ENCODE peak calls at places on chromosomes 1 and 21, in five cellular contexts. C, Y, V, U and B are unnamed samples.
A peak's percentile ranks its signal among the peaks of the same experiment; 100 is the strongest.

GRCh38 chr1:19124273-19124672 is 85.8 kb downstream of the UBR4 start:
- DNase-seq in C (no peak), Y (no peak), V (no peak), U (no peak), B (no peak)

GRCh38 chr1:176880954-176881595 is 283.4 kb downstream of the ASTN1 start:
- DNase-seq in C (peak; percentile 88), Y (peak; percentile 62), V (peak; percentile 85), U (peak; percentile 81), B (peak; percentile 72)

GRCh38 chr21:24840287-24840686 is 767.0 kb downstream of the MRPL39 start:
- DNase-seq in C (no peak), Y (no peak), V (no peak), U (peak; percentile 66), B (no peak)

GRCh38 chr21:44727321-44727720 is 15.9 kb upstream of the TSPEAR start:
- DNase-seq in C (no peak), Y (no peak), V (no peak), U (no peak), B (no peak)

GRCh38 chr1:243786546-243786945 is 63.5 kb downstream of the AKT3 start:
- DNase-seq in C (no peak), Y (no peak), V (no peak), U (no peak), B (peak; percentile 72)

GRCh38 chr1:182237329-182237728 is 154.3 kb downstream of the GLUL start:
- DNase-seq in C (no peak), Y (no peak), V (no peak), U (no peak), B (no peak)

GRCh38 chr1:158212315-158212714 is 31.6 kb downstream of the CD1D start:
- DNase-seq in C (peak; percentile 28), Y (no peak), V (no peak), U (peak; percentile 93), B (no peak)

GRCh38 chr1:173164686-173165085 is 42.4 kb downstream of the TNFSF4 start:
- DNase-seq in C (peak; percentile 10), Y (no peak), V (peak; percentile 2), U (no peak), B (no peak)

GRCh38 chr1:114156538-114157274 is 3.0 kb upstream of the SYT6 start:
- DNase-seq in C (peak; percentile 46), Y (no peak), V (no peak), U (no peak), B (no peak)

GRCh38 chr1:1616045-1616821 is 933 bp downstream of the MIB2 start:
- DNase-seq in C (no peak), Y (peak; percentile 37), V (no peak), U (peak; percentile 27), B (peak; percentile 26)

GRCh38 chr1:75342799-75343198 is 208.6 kb downstream of the LHX8 start:
- DNase-seq in C (no peak), Y (no peak), V (no peak), U (no peak), B (no peak)

GRCh38 chr1:93483200-93483599 is 35.3 kb downstream of the FNBP1L start:
- DNase-seq in C (no peak), Y (no peak), V (no peak), U (no peak), B (no peak)

GRCh38 chr1:60850084-60850483 is 232.3 kb upstream of the NFIA start:
- DNase-seq in C (no peak), Y (no peak), V (no peak), U (no peak), B (no peak)

GRCh38 chr1:1894354-1895049 is 3.6 kb upstream of the GNB1 start:
- DNase-seq in C (no peak), Y (no peak), V (no peak), U (no peak), B (no peak)

GRCh38 chr1:75522389-75522788 is 88.5 kb downstream of the SLC44A5 start:
- DNase-seq in C (peak; percentile 78), Y (no peak), V (no peak), U (no peak), B (peak; percentile 76)

GRCh38 chr1:9657521-9658032 is 6.0 kb downstream of the PIK3CD start:
- DNase-seq in C (no peak), Y (no peak), V (no peak), U (no peak), B (no peak)

GRCh38 chr1:28258628-28259251 is 578 bp upstream of the SESN2 start:
- DNase-seq in C (no peak), Y (no peak), V (no peak), U (no peak), B (no peak)

GRCh38 chr1:21217812-21218596 is 41.3 kb upstream of the EIF4G3 start:
- DNase-seq in C (peak; percentile 79), Y (peak; percentile 21), V (no peak), U (peak; percentile 93), B (peak; percentile 50)

GRCh38 chr1:31585736-31586365 is 9.5 kb downstream of the TINAGL1 start:
- DNase-seq in C (no peak), Y (no peak), V (no peak), U (no peak), B (no peak)
- H3K18ac ChIP-seq in C (no peak overlapping the region), Y (no peak overlapping the region), V (peak overlapping the region; percentile 19), U (no peak overlapping the region), B (no peak overlapping the region)

GRCh38 chr1:47561523-47562007 is 123.7 kb downstream of the FOXD2 start:
- DNase-seq in C (peak; percentile 78), Y (no peak), V (no peak), U (no peak), B (peak; percentile 44)
- H3K18ac ChIP-seq in C (no peak overlapping the region), Y (no peak overlapping the region), V (no peak overlapping the region), U (no peak overlapping the region), B (no peak overlapping the region)

GRCh38 chr1:55833452-55834160 is 618.4 kb upstream of the USP24 start:
- DNase-seq in C (no peak), Y (peak; percentile 92), V (no peak), U (no peak), B (peak; percentile 38)

GRCh38 chr1:55831759-55832158 is 616.6 kb upstream of the USP24 start:
- DNase-seq in C (no peak), Y (no peak), V (no peak), U (no peak), B (no peak)

GRCh38 chr1:55839626-55840025 is 624.5 kb upstream of the USP24 start:
- DNase-seq in C (no peak), Y (no peak), V (no peak), U (no peak), B (no peak)

GRCh38 chr1:55839221-55839620 is 624.1 kb upstream of the USP24 start:
- DNase-seq in C (no peak), Y (no peak), V (no peak), U (no peak), B (no peak)

DNA sequence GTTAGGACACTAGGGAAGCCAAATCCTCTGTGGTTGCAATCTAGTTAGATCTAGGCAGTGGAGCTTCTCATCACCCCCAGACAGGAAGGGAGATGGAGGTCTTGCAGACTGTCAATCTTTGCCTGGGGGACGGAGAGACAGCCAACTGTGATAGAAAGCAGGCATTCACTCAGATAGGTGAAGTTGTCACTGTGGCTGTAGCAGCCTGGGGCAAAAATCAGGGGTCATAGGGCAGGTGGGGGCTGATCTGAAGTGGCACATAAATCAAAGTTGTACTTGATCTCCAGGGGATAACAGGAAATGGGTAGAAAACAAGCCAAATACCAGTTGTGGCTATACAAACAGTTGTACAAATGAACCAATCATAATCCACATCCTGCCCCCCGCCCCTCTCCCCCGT is 620.9 kb upstream of the USP24 start:
- DNase-seq in C (no peak), Y (no peak), V (no peak), U (no peak), B (no peak)
- H3K18ac ChIP-seq in C (no peak overlapping the region), Y (peak overlapping the region; percentile 87), V (no peak overlapping the region), U (no peak overlapping the region), B (no peak overlapping the region)

GRCh38 chr1:203465146-203465798 is 10.3 kb upstream of the PRELP start:
- DNase-seq in C (no peak), Y (no peak), V (no peak), U (no peak), B (no peak)
- H3K18ac ChIP-seq in C (no peak overlapping the region), Y (no peak overlapping the region), V (peak overlapping the region; percentile 94), U (no peak overlapping the region), B (no peak overlapping the region)

DNA sequence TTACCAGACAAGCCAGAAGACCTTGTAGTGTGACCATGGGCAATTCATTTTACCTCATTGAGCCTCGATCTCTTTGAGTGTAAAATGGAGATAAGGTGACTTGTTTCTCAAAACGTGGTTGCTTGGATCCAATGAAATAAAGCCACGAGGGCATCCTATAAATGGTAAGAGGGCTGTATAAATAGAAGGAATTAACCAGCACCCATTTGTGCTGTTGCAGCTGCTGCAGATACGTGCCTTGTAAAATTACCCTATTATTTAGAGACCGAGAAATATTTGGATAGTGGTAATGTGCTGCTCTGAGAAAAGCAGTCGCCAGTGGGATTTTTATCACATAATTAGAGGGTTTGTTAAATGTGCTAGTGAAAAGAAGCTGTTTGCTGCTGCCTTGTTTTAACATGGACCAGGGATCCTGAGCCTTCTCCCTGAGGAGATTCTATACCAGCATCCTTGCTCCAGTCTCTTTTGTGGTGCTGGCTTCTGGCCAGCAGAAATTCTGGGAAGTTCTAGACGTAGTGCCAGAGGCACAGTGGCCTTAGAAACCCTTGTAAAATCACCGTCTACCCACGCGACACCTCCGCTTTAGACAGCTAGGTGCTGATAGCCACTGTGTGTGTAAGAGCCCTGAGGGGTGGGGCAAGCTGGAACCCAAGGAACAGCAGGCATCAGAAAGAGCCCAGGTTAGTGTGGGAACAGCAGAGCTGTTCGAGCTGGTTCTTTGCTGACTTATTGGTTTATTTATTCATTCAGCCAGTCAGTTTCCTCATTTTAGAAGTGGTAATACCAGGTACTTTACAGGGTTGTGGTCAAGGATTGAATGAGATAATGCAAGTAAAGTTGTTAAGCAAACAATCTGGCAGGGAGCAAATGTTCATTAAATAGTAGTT is 137.5 kb downstream of the NOS1AP start:
- DNase-seq in C (no peak), Y (no peak), V (no peak), U (no peak), B (peak; percentile 31)
- H3K18ac ChIP-seq in C (no peak overlapping the region), Y (no peak overlapping the region), V (no peak overlapping the region), U (no peak overlapping the region), B (no peak overlapping the region)

DNA sequence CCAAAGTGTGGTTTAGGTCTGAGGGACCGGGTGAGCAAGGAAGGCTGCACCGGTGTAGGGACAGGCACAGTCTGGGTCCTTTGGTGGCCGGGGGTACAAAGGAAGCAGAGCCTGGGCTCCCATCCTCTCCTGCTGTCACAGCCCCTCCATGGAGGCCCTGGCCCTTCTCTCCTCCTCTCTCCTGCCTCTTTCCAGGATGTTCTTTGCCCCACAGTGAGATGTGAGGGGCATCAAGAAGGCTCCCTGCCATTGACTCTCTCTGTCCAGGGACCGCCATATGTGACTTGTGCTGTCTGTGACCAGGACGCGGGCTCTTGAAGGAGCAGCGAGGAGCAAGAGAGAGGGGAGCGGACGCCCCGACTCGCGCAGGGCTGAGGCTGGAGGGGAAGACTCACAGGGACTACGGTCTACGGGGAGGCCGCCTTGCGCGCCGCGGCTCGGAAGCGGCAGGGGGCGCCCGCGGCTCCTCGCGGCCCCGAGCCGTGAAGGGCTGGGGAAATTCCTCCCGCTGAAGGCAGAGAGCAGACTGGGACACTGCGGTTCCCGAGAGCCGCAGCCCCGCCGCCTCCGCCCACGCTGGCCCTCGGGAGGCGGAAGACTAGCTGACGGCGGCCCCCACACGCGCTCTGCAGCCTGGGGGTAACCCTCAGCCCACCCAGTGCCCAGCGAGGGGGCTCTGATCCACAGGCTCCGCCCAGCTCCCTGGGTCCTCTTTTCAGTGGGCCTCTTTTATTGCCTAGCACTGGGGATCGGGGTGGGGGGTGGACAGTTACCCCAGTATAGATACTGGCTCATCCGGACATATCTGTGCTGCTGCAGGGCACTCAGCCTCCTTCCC is 40.8 kb downstream of the MAB21L3 start:
- DNase-seq in C (peak; percentile 84), Y (peak; percentile 51), V (peak; percentile 68), U (peak; percentile 82), B (peak; percentile 85)
- H3K18ac ChIP-seq in C (peak overlapping the region; percentile 69), Y (no peak overlapping the region), V (peak overlapping the region; percentile 98), U (no peak overlapping the region), B (no peak overlapping the region)